ENCODE peak calls at places on chromosomes 4 and X, in six cellular contexts. O, J, H, S, Q and T are unnamed samples.

GRCh38 chr4:104592894-104593470 is 98.3 kb upstream of the CXXC4 start:
- DNase-seq in O (no peak), J (no peak), H (no peak), S (no peak), Q (peak), T (no peak)

GRCh38 chr4:84501197-84501492 is 2.1 kb upstream of the NKX6-1 start:
- DNase-seq in O (no peak), J (no peak), H (no peak), S (no peak), Q (no peak), T (no peak)

GRCh38 chrX:65463550-65463949 is 71.0 kb downstream of the LAS1L start:
- DNase-seq in O (no peak), J (no peak), H (no peak), S (peak), Q (peak), T (no peak)

GRCh38 chrX:12912786-12913185 is 6.4 kb downstream of the TLR8 start:
- DNase-seq in O (no peak), J (no peak), H (no peak), S (no peak), Q (no peak), T (no peak)

GRCh38 chrX:48539345-48540014 is at the start of gene TBC1D25:
- DNase-seq in O (peak), J (peak), H (peak), S (peak), Q (peak), T (peak)

GRCh38 chr4:137474711-137475301 is 57.5 kb downstream of the PCDH18 start:
- DNase-seq in O (no peak), J (no peak), H (no peak), S (peak), Q (peak), T (no peak)

GRCh38 chr4:74567981-74568380 is 123.0 kb downstream of the AREG start:
- DNase-seq in O (no peak), J (no peak), H (no peak), S (no peak), Q (no peak), T (no peak)

GRCh38 chr4:3530051-3530450 is 2.2 kb downstream of the LRPAP1 start:
- DNase-seq in O (no peak), J (no peak), H (no peak), S (no peak), Q (no peak), T (no peak)

GRCh38 chr4:14361084-14361483 is 641.2 kb upstream of the CPEB2 start:
- DNase-seq in O (no peak), J (no peak), H (no peak), S (no peak), Q (no peak), T (no peak)

GRCh38 chr4:13364178-13364577 is 120.0 kb downstream of the RAB28 start:
- DNase-seq in O (no peak), J (no peak), H (no peak), S (no peak), Q (no peak), T (no peak)

GRCh38 chrX:45668686-45669443 is 468.2 kb upstream of the DIPK2B start:
- DNase-seq in O (peak), J (no peak), H (no peak), S (peak), Q (peak), T (no peak)

GRCh38 chrX:69126642-69127041 is 38.6 kb downstream of the PJA1 start:
- DNase-seq in O (no peak), J (no peak), H (no peak), S (no peak), Q (no peak), T (no peak)

GRCh38 chr4:73194064-73194463 is 64.5 kb downstream of the ANKRD17 start:
- DNase-seq in O (no peak), J (no peak), H (no peak), S (no peak), Q (no peak), T (no peak)

GRCh38 chrX:122943918-122944317 is 240.2 kb upstream of the GRIA3 start:
- DNase-seq in O (no peak), J (no peak), H (no peak), S (peak), Q (peak), T (no peak)

GRCh38 chr4:148044889-148045352 is 313.0 kb downstream of the ARHGAP10 start:
- DNase-seq in O (peak), J (no peak), H (no peak), S (no peak), Q (peak), T (no peak)

GRCh38 chr4:2729533-2729875 is 26.6 kb downstream of the TNIP2 start:
- DNase-seq in O (no peak), J (no peak), H (no peak), S (no peak), Q (no peak), T (no peak)

GRCh38 chr4:119854364-119854763 is 212.3 kb downstream of the MAD2L1 start:
- DNase-seq in O (no peak), J (no peak), H (no peak), S (no peak), Q (no peak), T (no peak)

GRCh38 chrX:9117851-9118250 is 83.9 kb upstream of the FAM9B start:
- DNase-seq in O (no peak), J (no peak), H (no peak), S (peak), Q (no peak), T (no peak)

GRCh38 chr4:16136321-16136720 is 52.5 kb upstream of the PROM1 start:
- DNase-seq in O (no peak), J (no peak), H (no peak), S (peak), Q (no peak), T (no peak)

GRCh38 chrX:32137525-32137924 is 1065.7 kb upstream of the FTHL17 start:
- DNase-seq in O (peak), J (no peak), H (no peak), S (no peak), Q (peak), T (no peak)

GRCh38 chr4:161655148-161655547 is 508.7 kb downstream of the FSTL5 start:
- DNase-seq in O (no peak), J (no peak), H (no peak), S (no peak), Q (no peak), T (no peak)

DNA sequence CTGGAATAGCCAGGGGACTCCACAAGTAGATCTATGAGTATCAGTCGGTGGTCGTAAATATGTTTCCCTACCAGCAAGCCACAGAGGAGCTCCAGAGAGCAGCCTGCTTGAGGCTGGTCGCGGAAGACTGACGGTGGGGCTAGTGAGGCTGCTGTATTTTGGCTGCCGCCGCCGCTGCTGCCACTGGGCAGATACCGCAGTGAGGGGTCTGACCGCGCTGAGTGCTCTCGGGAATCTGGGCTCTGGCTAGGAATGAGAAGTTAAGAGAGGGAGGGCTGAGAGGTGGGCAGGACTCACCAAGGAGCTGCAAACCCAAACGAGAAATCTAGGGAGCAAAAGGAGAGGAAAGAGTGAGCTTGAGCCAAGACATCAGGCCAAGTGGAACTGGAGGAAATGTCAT is at the start of gene EXOC1L:
- DNase-seq in O (no peak), J (no peak), H (peak), S (no peak), Q (peak), T (no peak)
- TF ChIP-seq CTCF in O (no peak), J (no peak), H (no peak), S (no peak), Q (no peak), T (no peak)

GRCh38 chr4:7186081-7186480 is 6.3 kb upstream of the SORCS2 start:
- DNase-seq in O (peak), J (no peak), H (no peak), S (no peak), Q (no peak), T (no peak)
- TF ChIP-seq CTCF in O (peak), J (peak), H (no peak), S (peak), Q (peak), T (no peak)

DNA sequence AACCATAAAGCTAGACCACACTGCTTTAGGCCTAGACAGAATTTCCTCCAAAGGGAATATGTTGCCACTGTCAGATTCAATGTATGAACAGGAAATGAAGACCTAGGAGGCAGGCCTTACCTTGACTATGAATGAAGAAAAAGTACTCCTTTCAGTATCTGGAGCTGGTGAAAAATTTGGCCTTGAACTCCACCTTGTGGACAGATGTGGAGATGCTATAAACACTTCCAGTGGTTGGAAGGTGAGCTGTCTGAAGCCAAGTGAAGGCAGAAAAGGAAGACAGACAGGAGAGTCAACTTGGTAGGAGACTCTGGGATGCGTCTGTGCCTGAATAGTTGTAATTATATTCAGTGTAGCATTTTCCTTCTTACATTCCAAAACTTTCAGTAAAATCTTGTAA is 17.2 kb downstream of the SPIN3 start:
- DNase-seq in O (peak), J (no peak), H (no peak), S (peak), Q (peak), T (no peak)
- TF ChIP-seq CTCF in O (peak), J (peak), H (peak), S (peak), Q (peak), T (peak)

DNA sequence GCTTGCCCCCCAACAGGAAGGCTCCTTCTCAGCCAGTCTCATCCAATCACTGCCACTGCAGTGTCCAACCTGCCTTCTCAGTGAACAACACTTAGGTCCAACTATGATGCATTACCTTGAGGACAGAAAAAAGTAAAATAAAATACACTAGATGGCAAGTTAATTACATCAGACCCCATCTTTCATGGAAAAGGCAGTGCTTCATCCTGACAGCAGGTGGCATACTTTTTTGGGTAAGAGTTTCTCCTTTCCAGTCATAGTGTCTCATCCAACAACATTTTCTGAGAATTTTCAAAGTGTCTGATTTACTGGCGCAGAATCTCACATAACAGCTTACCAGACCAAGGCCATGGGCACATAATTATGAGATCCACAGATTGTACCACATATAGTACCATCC is 1742.8 kb downstream of the PCDH7 start:
- DNase-seq in O (peak), J (no peak), H (no peak), S (peak), Q (peak), T (no peak)
- TF ChIP-seq CTCF in O (peak), J (no peak), H (no peak), S (peak), Q (peak), T (peak)

GRCh38 chr4:123659759-123660158 is 263.2 kb downstream of the SPRY1 start:
- DNase-seq in O (peak), J (no peak), H (no peak), S (no peak), Q (peak), T (no peak)
- TF ChIP-seq CTCF in O (peak), J (peak), H (peak), S (peak), Q (peak), T (peak)

DNA sequence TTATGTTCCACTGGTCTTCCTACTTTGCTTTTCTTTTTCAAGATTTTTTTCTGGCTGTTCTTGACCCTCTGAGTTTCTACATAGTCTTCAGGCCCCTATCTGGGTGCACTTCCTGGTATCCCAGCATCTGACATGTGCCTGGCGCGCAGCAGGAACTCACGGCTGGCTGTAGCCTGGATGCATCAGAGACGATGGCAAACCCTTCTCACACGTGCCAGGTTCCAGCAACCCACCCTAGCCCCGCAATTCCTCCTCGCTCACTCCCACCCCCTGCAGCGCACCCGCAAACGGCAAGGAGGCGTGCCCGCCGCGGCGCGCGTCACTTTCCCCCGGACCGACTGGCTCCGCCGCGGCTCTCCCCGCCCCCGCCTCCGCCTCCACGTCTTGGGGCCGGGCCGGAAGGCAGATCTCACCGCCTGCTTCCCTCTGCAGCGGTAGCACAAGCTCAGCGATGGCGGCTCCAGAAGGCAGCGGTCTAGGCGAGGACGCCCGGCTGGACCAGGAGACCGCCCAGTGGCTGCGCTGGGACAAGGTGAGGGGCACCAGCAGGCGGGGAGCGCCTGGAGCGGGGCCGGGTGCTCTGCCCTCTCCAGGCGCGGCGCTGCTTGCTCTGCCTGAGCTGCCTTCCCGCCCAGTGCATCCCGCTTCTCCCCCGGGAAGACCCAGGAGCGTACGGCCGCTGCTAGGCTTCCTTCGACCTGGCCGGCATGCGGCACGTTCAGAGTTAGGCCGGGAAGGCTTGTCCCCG is at the start of gene PGM2:
- DNase-seq in O (peak), J (peak), H (peak), S (peak), Q (peak), T (peak)
- TF ChIP-seq CTCF in O (peak), J (no peak), H (no peak), S (peak), Q (no peak), T (no peak)

GRCh38 chr4:87985887-87986200 is 10.3 kb downstream of the SPP1 start:
- DNase-seq in O (no peak), J (no peak), H (no peak), S (no peak), Q (no peak), T (no peak)
- TF ChIP-seq CTCF in O (peak), J (no peak), H (peak), S (no peak), Q (no peak), T (peak)

GRCh38 chr4:66558651-66559050 is 888.4 kb upstream of the EPHA5 start:
- DNase-seq in O (no peak), J (no peak), H (no peak), S (peak), Q (peak), T (no peak)

GRCh38 chr4:66565796-66566195 is 895.5 kb upstream of the EPHA5 start:
- DNase-seq in O (no peak), J (no peak), H (no peak), S (no peak), Q (peak), T (no peak)

GRCh38 chr4:66567551-66567950 is 897.3 kb upstream of the EPHA5 start:
- DNase-seq in O (no peak), J (no peak), H (no peak), S (no peak), Q (no peak), T (no peak)

GRCh38 chr4:66564901-66565648 is 894.8 kb upstream of the EPHA5 start:
- DNase-seq in O (no peak), J (no peak), H (no peak), S (peak), Q (peak), T (no peak)

GRCh38 chr4:66562276-66562806 is 892.1 kb upstream of the EPHA5 start:
- DNase-seq in O (no peak), J (no peak), H (no peak), S (peak), Q (peak), T (no peak)
- TF ChIP-seq CTCF in O (no peak), J (no peak), H (no peak), S (no peak), Q (no peak), T (no peak)